ENCODE peak calls at places on chromosomes 4 and X, in eight cellular contexts. Z is GM12878, Y is caudate nucleus, G is HT1080, J is mammary epithelial cell, R is Kasumi-1, X is HCEC 1CT, E is aorta. O is an unnamed sample.

GRCh38 chr4:38873290-38873949 is 5.8 kb downstream of the FAM114A1 start:
- DNase-seq in Z (no peak), Y (no peak), G (no peak), J (no peak), R (peak), X (no peak), E (no peak), O (no peak)

GRCh38 chrX:116881961-116882360 is 419.2 kb upstream of the CT83 start:
- DNase-seq in Z (no peak), Y (no peak), G (no peak), J (no peak), R (no peak), X (no peak), E (no peak), O (no peak)

GRCh38 chr4:171433674-171434073 is 379.5 kb upstream of the GALNTL6 start:
- DNase-seq in Z (no peak), Y (no peak), G (no peak), J (no peak), R (no peak), X (no peak), E (no peak), O (no peak)

GRCh38 chr4:109559625-109559982 is 442 bp upstream of the MCUB start:
- DNase-seq in Z (no peak), Y (no peak), G (no peak), J (no peak), R (no peak), X (peak), E (peak), O (no peak)

GRCh38 chr4:45283352-45283751 is 557.0 kb upstream of the GNPDA2 start:
- DNase-seq in Z (no peak), Y (no peak), G (no peak), J (no peak), R (no peak), X (no peak), E (no peak), O (no peak)

GRCh38 chr4:121764702-121765367 is at the start of gene SMIM43:
- DNase-seq in Z (no peak), Y (no peak), G (no peak), J (peak), R (no peak), X (no peak), E (no peak), O (no peak)

GRCh38 chrX:24259544-24260240 is 54.2 kb downstream of the SUPT20HL2 start:
- DNase-seq in Z (no peak), Y (peak), G (peak), J (peak), R (peak), X (peak), E (no peak), O (no peak)

GRCh38 chr4:42519803-42520417 is 122.6 kb downstream of the SHISA3 start:
- DNase-seq in Z (peak), Y (no peak), G (peak), J (peak), R (peak), X (no peak), E (no peak), O (no peak)

GRCh38 chrX:9434151-9434550 is 30.7 kb upstream of the TBL1X start:
- DNase-seq in Z (no peak), Y (no peak), G (no peak), J (no peak), R (no peak), X (no peak), E (no peak), O (no peak)

GRCh38 chr4:68734095-68734494 is 63.6 kb upstream of the UGT2B15 start:
- DNase-seq in Z (peak), Y (no peak), G (no peak), J (no peak), R (no peak), X (no peak), E (no peak), O (no peak)

GRCh38 chrX:23187819-23188218 is 146.8 kb upstream of the PTCHD1 start:
- DNase-seq in Z (no peak), Y (no peak), G (no peak), J (no peak), R (no peak), X (no peak), E (no peak), O (no peak)

GRCh38 chrX:136035663-136036062 is 50.4 kb downstream of the SLC9A6 start:
- DNase-seq in Z (no peak), Y (no peak), G (no peak), J (no peak), R (no peak), X (no peak), E (no peak), O (no peak)

GRCh38 chr4:130029442-130029841 is 933.5 kb downstream of the C4orf33 start:
- DNase-seq in Z (no peak), Y (no peak), G (no peak), J (no peak), R (no peak), X (no peak), E (no peak), O (no peak)

GRCh38 chrX:132119821-132120220 is 8.0 kb downstream of the FRMD7 start:
- DNase-seq in Z (no peak), Y (no peak), G (no peak), J (peak), R (no peak), X (no peak), E (no peak), O (no peak)

GRCh38 chrX:149392896-149393295 is 112.2 kb downstream of the IDS start:
- DNase-seq in Z (no peak), Y (no peak), G (no peak), J (no peak), R (no peak), X (no peak), E (no peak), O (no peak)

GRCh38 chr4:105541420-105541819 is 11.0 kb upstream of the ARHGEF38 start:
- DNase-seq in Z (no peak), Y (no peak), G (no peak), J (no peak), R (no peak), X (no peak), E (no peak), O (no peak)

GRCh38 chr4:184893836-184894571 is 68.2 kb upstream of the ACSL1 start:
- DNase-seq in Z (no peak), Y (no peak), G (no peak), J (peak), R (no peak), X (no peak), E (no peak), O (no peak)

GRCh38 chr4:13365195-13365594 is 118.9 kb downstream of the RAB28 start:
- DNase-seq in Z (no peak), Y (no peak), G (no peak), J (no peak), R (no peak), X (no peak), E (no peak), O (no peak)

GRCh38 chr4:107780665-107781064 is 44.1 kb upstream of the SGMS2 start:
- DNase-seq in Z (no peak), Y (no peak), G (no peak), J (peak), R (no peak), X (no peak), E (no peak), O (no peak)

GRCh38 chr4:127622923-127623754 is 9.6 kb upstream of the INTU start:
- DNase-seq in Z (no peak), Y (peak), G (no peak), J (peak), R (no peak), X (peak), E (peak), O (no peak)

GRCh38 chr4:89586318-89586717 is 250.6 kb downstream of the SNCA start:
- DNase-seq in Z (no peak), Y (no peak), G (no peak), J (no peak), R (no peak), X (no peak), E (no peak), O (no peak)

GRCh38 chr4:111943796-111944203 is 201.5 kb upstream of the FAM241A start:
- DNase-seq in Z (no peak), Y (no peak), G (peak), J (peak), R (peak), X (peak), E (no peak), O (no peak)

GRCh38 chr4:84638092-84638491 is 55.2 kb downstream of the CDS1 start:
- DNase-seq in Z (no peak), Y (no peak), G (no peak), J (no peak), R (no peak), X (no peak), E (no peak), O (no peak)

GRCh38 chr4:4859799-4860380 is 425 bp downstream of the MSX1 start:
- DNase-seq in Z (no peak), Y (no peak), G (no peak), J (no peak), R (no peak), X (no peak), E (no peak), O (no peak)

GRCh38 chr4:177008836-177009501 is 216.2 kb upstream of the VEGFC start:
- DNase-seq in Z (no peak), Y (no peak), G (no peak), J (no peak), R (no peak), X (peak), E (no peak), O (no peak)

GRCh38 chr4:28831867-28832266 is 1888.3 kb upstream of the PCDH7 start:
- DNase-seq in Z (no peak), Y (no peak), G (no peak), J (no peak), R (no peak), X (no peak), E (no peak), O (no peak)

GRCh38 chr4:55553442-55553841 is 6.7 kb upstream of the CLOCK start:
- DNase-seq in Z (no peak), Y (no peak), G (no peak), J (peak), R (no peak), X (peak), E (no peak), O (no peak)

GRCh38 chrX:74540635-74541249 is 73.7 kb downstream of the RLIM start:
- DNase-seq in Z (no peak), Y (no peak), G (no peak), J (peak), R (no peak), X (no peak), E (no peak), O (no peak)

GRCh38 chr4:158833602-158834001 is 64.8 kb downstream of the FNIP2 start:
- DNase-seq in Z (no peak), Y (no peak), G (no peak), J (no peak), R (no peak), X (no peak), E (no peak), O (no peak)

GRCh38 chr4:187814737-187815465 is 180.7 kb upstream of the ZFP42 start:
- DNase-seq in Z (no peak), Y (no peak), G (peak), J (no peak), R (no peak), X (peak), E (no peak), O (no peak)

GRCh38 chr4:165288639-165289428 is 38.6 kb upstream of the MSMO1 start:
- DNase-seq in Z (no peak), Y (no peak), G (peak), J (peak), R (no peak), X (peak), E (no peak), O (no peak)

GRCh38 chr4:64715741-64716140 is 306.5 kb upstream of the TECRL start:
- DNase-seq in Z (no peak), Y (no peak), G (no peak), J (no peak), R (no peak), X (no peak), E (no peak), O (no peak)

GRCh38 chrX:48512371-48512935 is 3.7 kb downstream of the PORCN start:
- DNase-seq in Z (no peak), Y (no peak), G (no peak), J (no peak), R (no peak), X (no peak), E (peak), O (no peak)